ENCODE peak calls at places on chromosomes 13 and 19, in eight cellular contexts. J, R, Q, X, Y, D, G and L are unnamed samples.

GRCh38 chr19:6470173-6470572 is 6.1 kb downstream of the CRB3 start:
- DNase-seq in J (no peak), R (no peak), Q (no peak), X (no peak), Y (no peak), D (no peak), G (no peak), L (no peak)

GRCh38 chr13:98406475-98406874 is 170.4 kb downstream of the STK24 start:
- DNase-seq in J (no peak), R (peak; percentile 83), Q (no peak), X (no peak), Y (no peak), D (no peak), G (no peak), L (no peak)

GRCh38 chr13:112724788-112725345 is 35.0 kb downstream of the ATP11A start:
- DNase-seq in J (no peak), R (no peak), Q (no peak), X (no peak), Y (no peak), D (no peak), G (no peak), L (no peak)

GRCh38 chr13:51628059-51628852 is 44.0 kb downstream of the WDFY2 start:
- DNase-seq in J (no peak), R (no peak), Q (no peak), X (no peak), Y (no peak), D (no peak), G (no peak), L (no peak)

GRCh38 chr19:58356236-58356970 is 3.1 kb upstream of the A1BG start:
- DNase-seq in J (no peak), R (no peak), Q (no peak), X (peak; percentile 32), Y (peak; percentile 76), D (peak; percentile 41), G (no peak), L (no peak)

GRCh38 chr13:30466358-30466714 is 600 bp upstream of the HMGB1 start:
- DNase-seq in J (no peak), R (peak; percentile 58), Q (no peak), X (peak; percentile 60), Y (no peak), D (no peak), G (no peak), L (peak; percentile 24)

GRCh38 chr19:39934584-39935233 is at the start of gene FCGBP:
- DNase-seq in J (no peak), R (peak; percentile 3), Q (no peak), X (peak; percentile 3), Y (no peak), D (no peak), G (no peak), L (no peak)

GRCh38 chr13:112444416-112445399 is 68.6 kb downstream of the SPACA7 start:
- DNase-seq in J (no peak), R (no peak), Q (no peak), X (no peak), Y (no peak), D (no peak), G (no peak), L (no peak)

GRCh38 chr13:78029891-78030290 is 111.3 kb upstream of the EDNRB start:
- DNase-seq in J (no peak), R (no peak), Q (no peak), X (no peak), Y (no peak), D (no peak), G (no peak), L (peak; percentile 2)

GRCh38 chr19:11435833-11436313 is 438 bp downstream of the PRKCSH start:
- DNase-seq in J (peak; percentile 30), R (peak; percentile 60), Q (no peak), X (peak; percentile 18), Y (peak; percentile 53), D (no peak), G (no peak), L (no peak)